ENCODE peak calls at places on chromosomes 11 and 22, in eight cellular contexts. J, I, Y, F, A, L, Q and W are unnamed samples.

GRCh38 chr11:113278481-113278880 is 35.9 kb upstream of the TTC12 start:
- DNase-seq in J (no peak), I (no peak), Y (no peak), F (no peak), A (no peak), L (no peak), Q (no peak), W (no peak)

GRCh38 chr22:35489225-35489624 is 51.4 kb upstream of the RASD2 start:
- DNase-seq in J (no peak), I (no peak), Y (no peak), F (no peak), A (peak), L (no peak), Q (no peak), W (no peak)

GRCh38 chr11:5204787-5205186 is 4.3 kb upstream of the OR51V1 start:
- DNase-seq in J (peak), I (no peak), Y (no peak), F (no peak), A (peak), L (peak), Q (no peak), W (no peak)

GRCh38 chr11:12245549-12245986 is 131.8 kb upstream of the PARVA start:
- DNase-seq in J (no peak), I (no peak), Y (no peak), F (no peak), A (no peak), L (no peak), Q (no peak), W (no peak)

GRCh38 chr11:70503878-70504240 is 105.5 kb downstream of the CTTN start:
- DNase-seq in J (no peak), I (no peak), Y (no peak), F (peak), A (no peak), L (no peak), Q (no peak), W (no peak)

GRCh38 chr11:18010271-18010670 is 2.6 kb downstream of the SERGEF start:
- DNase-seq in J (no peak), I (no peak), Y (no peak), F (no peak), A (no peak), L (no peak), Q (no peak), W (no peak)

GRCh38 chr11:66978229-66978628 is 3.1 kb downstream of the C11orf86 start:
- DNase-seq in J (no peak), I (no peak), Y (no peak), F (no peak), A (no peak), L (no peak), Q (no peak), W (no peak)

GRCh38 chr11:95592455-95592854 is 197.1 kb downstream of the FAM76B start:
- DNase-seq in J (no peak), I (no peak), Y (no peak), F (peak), A (no peak), L (no peak), Q (no peak), W (no peak)

GRCh38 chr11:9265211-9266131 is at the start of gene DENND5A:
- DNase-seq in J (no peak), I (peak), Y (peak), F (peak), A (peak), L (peak), Q (peak), W (peak)

GRCh38 chr11:101915811-101916291 is 471 bp downstream of the ANGPTL5 start:
- DNase-seq in J (no peak), I (no peak), Y (no peak), F (no peak), A (peak), L (no peak), Q (no peak), W (peak)

GRCh38 chr11:94504689-94505293 is 7.5 kb upstream of the C11orf97 start:
- DNase-seq in J (no peak), I (no peak), Y (no peak), F (no peak), A (peak), L (no peak), Q (no peak), W (no peak)

GRCh38 chr22:32880061-32880460 is 78.6 kb downstream of the TIMP3 start:
- DNase-seq in J (no peak), I (no peak), Y (no peak), F (no peak), A (no peak), L (no peak), Q (no peak), W (no peak)

GRCh38 chr11:47391077-47391583 is 12.8 kb upstream of the SPI1 start:
- DNase-seq in J (no peak), I (no peak), Y (peak), F (peak), A (no peak), L (no peak), Q (no peak), W (no peak)

GRCh38 chr11:10298342-10298741 is 4.3 kb upstream of the SBF2 start:
- DNase-seq in J (peak), I (no peak), Y (no peak), F (no peak), A (peak), L (no peak), Q (no peak), W (peak)

GRCh38 chr22:30667486-30668305 is at the start of gene DUSP18:
- DNase-seq in J (peak), I (peak), Y (peak), F (peak), A (peak), L (peak), Q (peak), W (peak)

GRCh38 chr11:69698362-69698761 is 5.5 kb downstream of the FGF19 start:
- DNase-seq in J (no peak), I (no peak), Y (peak), F (no peak), A (no peak), L (no peak), Q (no peak), W (no peak)

GRCh38 chr11:77819921-77820564 is 479 bp downstream of the RSF1 start:
- DNase-seq in J (no peak), I (peak), Y (peak), F (peak), A (peak), L (no peak), Q (no peak), W (no peak)

GRCh38 chr11:80155412-80156017 is 714.7 kb upstream of the TENM4 start:
- DNase-seq in J (no peak), I (no peak), Y (no peak), F (no peak), A (peak), L (no peak), Q (no peak), W (no peak)

GRCh38 chr11:117205211-117205818 is 6.1 kb downstream of the TAGLN start:
- DNase-seq in J (no peak), I (no peak), Y (no peak), F (no peak), A (no peak), L (no peak), Q (no peak), W (no peak)

GRCh38 chr11:13227676-13228255 is 49.8 kb upstream of the BMAL1 start:
- DNase-seq in J (no peak), I (no peak), Y (no peak), F (no peak), A (peak), L (no peak), Q (peak), W (no peak)

GRCh38 chr11:17812286-17813187 is 78.0 kb downstream of the KCNC1 start:
- DNase-seq in J (no peak), I (no peak), Y (no peak), F (no peak), A (no peak), L (no peak), Q (no peak), W (no peak)

GRCh38 chr11:72764503-72764902 is 12.3 kb upstream of the ARAP1 start:
- DNase-seq in J (no peak), I (no peak), Y (peak), F (no peak), A (no peak), L (no peak), Q (no peak), W (no peak)

DNA sequence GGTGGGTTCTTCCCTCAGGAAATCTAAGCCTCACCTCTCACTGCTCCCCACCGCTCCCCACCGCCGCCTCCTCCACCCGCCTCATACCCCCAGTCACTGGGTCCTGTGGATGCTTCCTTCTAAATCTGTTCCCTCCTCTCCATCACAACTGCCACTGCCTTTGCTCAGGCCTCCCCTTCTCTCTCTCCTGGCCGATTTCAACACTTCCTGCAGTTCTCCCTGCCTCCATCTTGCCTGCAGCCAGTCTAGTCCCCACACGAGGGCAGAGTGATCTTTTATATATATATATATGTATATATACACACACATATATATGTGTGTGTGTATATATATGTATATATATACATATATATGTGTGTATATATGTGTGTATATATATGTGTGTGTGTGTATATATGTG is 27.8 kb downstream of the CREB3L1 start:
- DNase-seq in J (no peak), I (no peak), Y (no peak), F (no peak), A (no peak), L (no peak), Q (no peak), W (no peak)
- TF ChIP-seq CTCF in J (no peak), I (no peak), Y (peak), F (no peak), A (peak), L (peak), Q (no peak), W (no peak)

GRCh38 chr22:45688606-45689080 is 17.0 kb downstream of the ATXN10 start:
- DNase-seq in J (peak), I (no peak), Y (no peak), F (no peak), A (peak), L (peak), Q (no peak), W (no peak)
- H3K4me3 ChIP-seq in J (no peak), I (no peak), Y (no peak), F (no peak), A (no peak), L (no peak), Q (no peak), W (no peak)

DNA sequence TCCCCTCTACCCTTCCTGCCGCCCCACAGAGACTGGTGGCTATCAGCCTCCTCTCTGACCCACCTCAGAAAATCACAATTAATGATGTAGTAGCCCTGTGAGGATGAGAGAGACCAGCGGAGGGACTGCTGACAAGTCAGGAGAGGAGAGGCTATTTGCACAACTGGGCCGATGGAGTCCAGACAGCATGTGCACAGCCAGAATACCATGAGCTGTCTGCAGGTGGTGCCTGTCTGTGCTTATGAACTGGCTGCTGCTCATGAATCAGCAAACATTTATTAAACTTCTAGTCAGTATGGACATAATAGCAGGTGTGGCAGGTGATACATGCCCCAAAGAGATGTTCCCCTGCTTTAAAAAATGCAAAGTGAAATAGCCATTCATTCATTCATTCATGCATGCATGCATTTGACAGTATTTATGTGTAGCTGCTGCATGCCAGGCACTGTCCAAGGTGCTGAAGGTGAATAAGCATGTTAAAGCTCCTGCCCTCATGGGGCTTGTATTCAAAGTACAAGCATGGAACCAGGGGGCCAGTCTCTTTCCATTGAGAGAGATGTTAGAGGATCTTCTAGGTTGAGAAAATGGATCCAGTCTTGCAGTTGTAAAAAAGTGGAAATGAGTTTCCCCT is 141.3 kb downstream of the GRIK4 start:
- DNase-seq in J (no peak), I (no peak), Y (no peak), F (no peak), A (no peak), L (peak), Q (no peak), W (no peak)
- TF ChIP-seq CTCF in J (no peak), I (no peak), Y (no peak), F (no peak), A (no peak), L (no peak), Q (no peak), W (no peak)

GRCh38 chr11:65900899-65901180 is 652 bp upstream of the FOSL1 start:
- DNase-seq in J (no peak), I (no peak), Y (no peak), F (no peak), A (no peak), L (no peak), Q (no peak), W (no peak)

GRCh38 chr11:65900125-65900898 is at the start of gene FOSL1:
- DNase-seq in J (peak), I (peak), Y (peak), F (peak), A (peak), L (no peak), Q (peak), W (peak)

GRCh38 chr11:65897020-65897471 is 3.1 kb downstream of the FOSL1 start:
- DNase-seq in J (no peak), I (no peak), Y (no peak), F (no peak), A (no peak), L (no peak), Q (no peak), W (no peak)

GRCh38 chr11:65899356-65900124 is 648 bp downstream of the FOSL1 start:
- DNase-seq in J (no peak), I (no peak), Y (peak), F (peak), A (no peak), L (no peak), Q (no peak), W (peak)

DNA sequence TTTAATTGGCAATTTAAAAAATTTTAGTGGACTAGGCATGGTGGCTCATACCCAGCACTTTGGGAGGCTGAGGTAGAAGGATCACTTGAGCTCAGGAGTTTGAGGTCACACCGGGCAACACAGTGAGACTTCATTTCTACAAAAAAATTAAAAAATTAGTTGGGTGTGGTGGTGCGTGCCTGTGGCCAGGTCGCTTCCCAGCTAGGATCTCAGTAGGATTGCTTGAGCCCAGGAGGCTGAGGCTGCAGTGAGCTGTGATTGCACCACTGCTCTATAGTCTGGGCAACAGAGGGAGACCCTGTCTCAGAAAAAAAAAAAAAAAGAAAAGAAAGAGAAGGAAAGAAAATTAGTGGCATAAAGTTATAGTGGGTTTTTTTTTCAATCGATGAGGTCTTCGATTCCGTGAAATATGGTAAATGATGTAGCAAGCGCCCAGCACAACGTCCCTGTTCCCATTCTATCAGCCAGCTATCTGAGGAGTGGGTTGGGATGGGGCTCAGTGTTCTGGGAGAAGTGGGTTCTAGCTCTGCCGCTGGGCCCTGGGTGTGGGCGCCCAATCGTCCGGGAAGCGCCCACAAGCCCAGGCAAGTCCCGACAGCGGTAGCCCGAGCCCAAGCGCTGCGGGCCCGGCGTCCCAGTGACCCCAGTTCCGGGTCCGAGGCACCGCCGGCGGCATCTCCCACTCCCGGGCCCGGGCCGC is 1.4 kb downstream of the FOSL1 start:
- DNase-seq in J (no peak), I (no peak), Y (no peak), F (no peak), A (peak), L (no peak), Q (no peak), W (no peak)
- H3K4me3 ChIP-seq in J (peak), I (peak), Y (peak), F (peak), A (peak), L (peak), Q (peak), W (peak)

GRCh38 chr11:35387341-35387982 is 31.9 kb downstream of the SLC1A2 start:
- DNase-seq in J (no peak), I (no peak), Y (no peak), F (no peak), A (no peak), L (no peak), Q (no peak), W (no peak)
- TF ChIP-seq CTCF in J (peak), I (no peak), Y (peak), F (peak), A (peak), L (no peak), Q (no peak), W (peak)

DNA sequence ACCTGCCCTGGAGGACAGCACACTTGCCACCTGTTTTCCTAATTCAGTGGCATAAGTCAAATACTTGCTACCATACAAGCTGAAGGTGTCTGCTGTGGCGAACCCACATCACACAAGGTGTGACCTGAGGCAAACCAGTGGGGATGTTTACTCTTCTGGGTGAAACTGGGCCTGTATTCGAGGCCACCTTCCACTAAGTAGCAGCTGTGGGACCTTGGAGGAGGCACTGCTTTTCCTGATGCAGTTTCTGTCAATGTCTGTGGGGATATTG is 927.4 kb downstream of the BRD1 start:
- DNase-seq in J (no peak), I (peak), Y (no peak), F (no peak), A (no peak), L (no peak), Q (no peak), W (no peak)
- H3K4me3 ChIP-seq in J (no peak), I (no peak), Y (no peak), F (no peak), A (no peak), L (no peak), Q (no peak), W (no peak)

GRCh38 chr11:125117429-125117828 is 6.0 kb upstream of the TMEM218 start:
- DNase-seq in J (no peak), I (no peak), Y (no peak), F (no peak), A (no peak), L (no peak), Q (no peak), W (no peak)

GRCh38 chr11:125111341-125112234 is at the start of gene TMEM218:
- DNase-seq in J (peak), I (peak), Y (peak), F (peak), A (peak), L (peak), Q (peak), W (peak)

GRCh38 chr11:125112235-125112604 is 794 bp upstream of the TMEM218 start:
- DNase-seq in J (no peak), I (no peak), Y (no peak), F (no peak), A (no peak), L (no peak), Q (no peak), W (no peak)

GRCh38 chr11:125110996-125111340 is 458 bp downstream of the TMEM218 start:
- DNase-seq in J (no peak), I (no peak), Y (no peak), F (no peak), A (no peak), L (no peak), Q (no peak), W (no peak)

DNA sequence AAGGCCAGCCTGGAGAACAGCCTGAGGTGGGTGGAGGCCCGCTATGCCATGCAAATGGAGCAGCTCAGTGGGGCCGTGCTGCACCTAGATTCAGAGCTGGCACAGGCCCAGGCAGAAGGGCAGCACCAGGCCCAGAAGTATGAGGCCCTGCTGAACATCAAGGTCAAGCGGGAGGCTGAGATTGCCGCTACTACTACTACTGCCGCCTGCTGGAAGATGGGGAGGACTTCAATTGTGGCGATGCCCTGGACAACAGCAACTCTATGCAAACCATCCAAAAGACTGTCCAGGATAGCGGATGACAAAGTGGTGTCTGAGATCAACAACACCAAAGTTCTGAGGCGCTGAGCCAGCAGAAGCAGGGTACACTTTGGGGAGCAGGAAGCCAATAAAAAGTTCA is 3.1 kb upstream of the TMEM218 start:
- DNase-seq in J (no peak), I (no peak), Y (no peak), F (no peak), A (no peak), L (no peak), Q (no peak), W (no peak)
- TF ChIP-seq CTCF in J (no peak), I (no peak), Y (no peak), F (no peak), A (no peak), L (peak), Q (no peak), W (no peak)